ENCODE peak calls at places on chromosomes 5 and 9, in five cellular contexts. F is HCT116, E is smooth muscle cell of the brain vasculature, X is head of caudate nucleus, V is NCI-H510A. T is an unnamed sample.

GRCh38 chr9:114666441-114666840 is 8.8 kb upstream of the TEX53 start:
- DNase-seq in V (no peak), E (no peak), F (no peak), X (no peak), T (no peak)

GRCh38 chr5:173454764-173455598 is 126.8 kb upstream of the STC2 start:
- DNase-seq in X (no peak), E (no peak), F (peak; percentile 95), V (no peak), T (peak; percentile 98)

GRCh38 chr5:170747851-170748250 is 35.7 kb upstream of the GABRP start:
- DNase-seq in X (no peak), V (no peak), F (peak; percentile 16), E (no peak), T (no peak)

GRCh38 chr5:187617-188451 is 3.5 kb upstream of the LRRC14B start:
- DNase-seq in F (no peak), V (no peak), X (no peak), E (no peak), T (no peak)

GRCh38 chr5:94884294-94884693 is 265.8 kb downstream of the SLF1 start:
- DNase-seq in F (no peak), V (no peak), E (no peak), X (no peak), T (peak; percentile 22)

GRCh38 chr5:136080483-136081180 is 51.8 kb downstream of the TGFBI start:
- DNase-seq in F (peak; percentile 63), E (peak; percentile 87), V (no peak), X (peak; percentile 69), T (peak; percentile 95)

GRCh38 chr9:36623280-36623679 is 50.6 kb downstream of the MELK start:
- DNase-seq in E (no peak), X (no peak), V (no peak), F (no peak), T (peak; percentile 4)

GRCh38 chr9:91817493-91818225 is 132.4 kb downstream of the ROR2 start:
- DNase-seq in F (no peak), V (no peak), X (no peak), E (peak; percentile 69), T (peak; percentile 73)

GRCh38 chr5:34497031-34497808 is 158.9 kb upstream of the RAI14 start:
- DNase-seq in F (no peak), E (no peak), V (peak; percentile 43), X (no peak), T (no peak)

GRCh38 chr5:24397601-24398000 is 247.2 kb downstream of the CDH10 start:
- DNase-seq in V (no peak), F (no peak), E (no peak), X (no peak), T (no peak)

GRCh38 chr5:97208714-97209113 is 25.7 kb upstream of the RIOK2 start:
- DNase-seq in V (no peak), F (no peak), E (no peak), X (no peak), T (no peak)

GRCh38 chr5:53006920-53007890 is 18.1 kb downstream of the ITGA2 start:
- DNase-seq in E (no peak), F (no peak), X (no peak), V (no peak), T (no peak)

GRCh38 chr5:112597831-112598230 is 139.9 kb upstream of the APC start:
- DNase-seq in F (no peak), X (no peak), E (no peak), V (no peak), T (no peak)

GRCh38 chr5:149731617-149732400 is 1.7 kb downstream of the PPARGC1B start:
- DNase-seq in V (peak; percentile 36), X (peak; percentile 68), F (peak; percentile 64), E (peak; percentile 72), T (peak; percentile 73)

GRCh38 chr5:180352116-180352975 is 790 bp downstream of the GFPT2 start:
- DNase-seq in V (no peak), E (no peak), X (peak; percentile 45), F (no peak), T (no peak)

GRCh38 chr9:97518909-97519307 is 17.4 kb downstream of the TMOD1 start:
- DNase-seq in V (no peak), E (no peak), X (no peak), F (no peak), T (peak; percentile 84)

GRCh38 chr5:59528226-59528862 is 365.2 kb downstream of the PDE4D start:
- DNase-seq in V (no peak), X (no peak), F (no peak), E (no peak), T (no peak)

GRCh38 chr9:119026120-119026519 is 343.1 kb downstream of the BRINP1 start:
- DNase-seq in V (no peak), X (peak; percentile 27), F (no peak), E (no peak), T (peak; percentile 43)

GRCh38 chr9:34253460-34253837 is 74.6 kb downstream of the UBAP1 start:
- DNase-seq in X (peak; percentile 18), E (no peak), V (no peak), F (no peak), T (peak; percentile 49)

GRCh38 chr9:113525831-113526230 is 62.3 kb downstream of the RGS3 start:
- DNase-seq in F (no peak), X (no peak), V (no peak), E (no peak), T (no peak)

GRCh38 chr9:133979921-133980863 is 11.9 kb downstream of the VAV2 start:
- DNase-seq in X (no peak), V (no peak), F (no peak), E (no peak), T (no peak)

GRCh38 chr5:36160617-36161016 is 8.7 kb downstream of the SKP2 start:
- DNase-seq in F (no peak), X (no peak), E (no peak), V (no peak), T (no peak)

GRCh38 chr5:150544606-150545219 is 36.8 kb downstream of the NDST1 start:
- DNase-seq in V (peak; percentile 14), F (peak; percentile 57), E (no peak), X (peak; percentile 80), T (peak; percentile 39)

GRCh38 chr5:122845253-122846050 is at the start of gene SNX24:
- DNase-seq in E (peak; percentile 24), F (peak; percentile 34), X (peak; percentile 81), V (peak; percentile 57), T (peak; percentile 70)